ENCODE peak calls at places on chromosomes 1 and 21, in nine cellular contexts. I is SJCRH30; H is non-pigmented ciliary epithelial cell; A is epithelial cell of esophagus; Z is effector memory CD4-positive, alpha-beta T cell; Y is brain microvascular endothelial cell; L is stimulated activated CD4-positive, alpha-beta T cell treated with anti-CD3 and anti-CD28 coated beads, Interleukin-15, amount 100 ng/mL, for 1 hour; U is GM03348; T is omental fat pad. Q is an unnamed sample.

GRCh38 chr1:89757532-89757931 is 63.3 kb upstream of the LRRC8D start:
- DNase-seq in I (peak; percentile 20), U (no peak), L (no peak), Z (no peak), A (no peak), Y (no peak), H (no peak), T (no peak), Q (no peak)

GRCh38 chr1:1360511-1361169 is 2.3 kb upstream of the MXRA8 start:
- DNase-seq in H (peak; percentile 78), Z (no peak), U (peak; percentile 95), A (peak; percentile 69), L (no peak), Y (peak; percentile 92), I (peak; percentile 79), T (no peak), Q (peak; percentile 81)

GRCh38 chr1:44621841-44622286 is 52.4 kb downstream of the TMEM53 start:
- DNase-seq in T (no peak), Z (no peak), L (no peak), A (no peak), Y (no peak), U (peak; percentile 60), I (no peak), H (no peak), Q (no peak)

GRCh38 chr1:200488375-200489165 is 78.7 kb upstream of the ZNF281 start:
- DNase-seq in Y (peak; percentile 80), U (peak; percentile 83), H (peak; percentile 55), T (no peak), A (peak; percentile 79), Z (no peak), L (no peak), I (peak; percentile 64), Q (peak; percentile 72)

GRCh38 chr21:31612889-31613785 is 46.4 kb upstream of the SOD1 start:
- DNase-seq in L (no peak), I (no peak), H (no peak), T (no peak), Z (no peak), U (no peak), Y (peak; percentile 11), A (peak; percentile 29), Q (no peak)

GRCh38 chr1:30104551-30104950 is 618.8 kb downstream of the MATN1 start:
- DNase-seq in U (no peak), T (no peak), I (no peak), L (no peak), H (no peak), Y (no peak), A (no peak), Z (no peak), Q (no peak)

GRCh38 chr1:151472852-151473731 is 13.8 kb upstream of the POGZ start:
- DNase-seq in Y (peak; percentile 19), A (peak; percentile 15), U (peak; percentile 60), L (peak; percentile 12), H (no peak), Z (no peak), I (no peak), T (no peak), Q (no peak)

GRCh38 chr1:190226006-190226405 is 251.7 kb downstream of the BRINP3 start:
- DNase-seq in Y (no peak), U (no peak), Z (no peak), H (no peak), L (no peak), A (no peak), T (no peak), I (no peak), Q (no peak)

GRCh38 chr21:21290751-21291150 is 292.5 kb downstream of the NCAM2 start:
- DNase-seq in L (no peak), U (no peak), H (no peak), I (no peak), Z (no peak), Y (no peak), A (no peak), T (no peak), Q (no peak)

GRCh38 chr1:117077267-117077666 is 17.1 kb downstream of the TTF2 start:
- DNase-seq in H (peak; percentile 87), I (no peak), Z (no peak), T (no peak), A (peak; percentile 99), L (no peak), U (peak; percentile 69), Y (peak; percentile 89), Q (no peak)

GRCh38 chr1:14949836-14950674 is 203.5 kb upstream of the TMEM51 start:
- DNase-seq in U (no peak), Z (no peak), A (no peak), T (no peak), L (no peak), H (no peak), Y (no peak), I (no peak), Q (no peak)

GRCh38 chr21:33360281-33360680 is 35.5 kb downstream of the IFNAR1 start:
- DNase-seq in Z (no peak), Y (peak; percentile 51), H (no peak), A (no peak), U (peak; percentile 62), L (no peak), I (no peak), T (no peak), Q (no peak)

Q was measured in astrocyte of the cerebellum.